ENCODE peak calls at places on chromosomes 16 and 17, in four cellular contexts. J is K562, H is GM12878, Q is HepG2. W is an unnamed sample.

GRCh38 chr17:79340286-79340685 is 265.7 kb downstream of the ENGASE start:
- DNase-seq in J (no peak), H (peak), Q (no peak), W (no peak)

GRCh38 chr17:50175035-50175788 is 9.4 kb downstream of the SGCA start:
- DNase-seq in J (no peak), H (no peak), Q (no peak), W (no peak)

GRCh38 chr17:8072727-8073461 is 14.6 kb downstream of the ALOX12B start:
- DNase-seq in J (no peak), H (no peak), Q (no peak), W (no peak)

GRCh38 chr17:36608794-36609497 is 7.6 kb downstream of the MRM1 start:
- DNase-seq in J (peak), H (no peak), Q (no peak), W (no peak)

GRCh38 chr16:68360971-68361370 is 50.2 kb downstream of the PRMT7 start:
- DNase-seq in J (no peak), H (no peak), Q (no peak), W (no peak)

GRCh38 chr16:64907844-64908243 is 214.0 kb downstream of the CDH11 start:
- DNase-seq in J (no peak), H (no peak), Q (no peak), W (no peak)

GRCh38 chr17:7856081-7856791 is 1.1 kb downstream of the NAA38 start:
- DNase-seq in J (no peak), H (no peak), Q (no peak), W (peak)

GRCh38 chr16:19757026-19757425 is 39.0 kb downstream of the IQCK start:
- DNase-seq in J (no peak), H (no peak), Q (no peak), W (no peak)

GRCh38 chr16:30183961-30184429 is 593 bp downstream of the CORO1A start:
- DNase-seq in J (no peak), H (peak), Q (no peak), W (no peak)

GRCh38 chr16:66486199-66486772 is 59.2 kb downstream of the BEAN1 start:
- DNase-seq in J (no peak), H (no peak), Q (no peak), W (no peak)

GRCh38 chr16:4801962-4802658 is at the start of gene ROGDI:
- DNase-seq in J (peak), H (no peak), Q (peak), W (peak)

GRCh38 chr16:671353-672131 is 3.6 kb downstream of the RHOT2 start:
- DNase-seq in J (no peak), H (no peak), Q (no peak), W (no peak)

GRCh38 chr17:67819722-67820121 is 5.6 kb upstream of the BPTF start:
- DNase-seq in J (no peak), H (no peak), Q (no peak), W (no peak)

GRCh38 chr16:50473375-50473945 is 74.7 kb upstream of the NKD1 start:
- DNase-seq in J (no peak), H (peak), Q (peak), W (no peak)

GRCh38 chr16:55021595-55022475 is 91.2 kb downstream of the IRX5 start:
- DNase-seq in J (peak), H (no peak), Q (peak), W (peak)

GRCh38 chr16:30446203-30446595 is 525 bp upstream of the SEPHS2 start:
- DNase-seq in J (no peak), H (no peak), Q (no peak), W (no peak)

GRCh38 chr17:78127888-78128615 is 503 bp downstream of the TMC6 start:
- DNase-seq in J (peak), H (no peak), Q (peak), W (no peak)

GRCh38 chr16:11049396-11050059 is 105.2 kb downstream of the CLEC16A start:
- DNase-seq in J (no peak), H (no peak), Q (peak), W (no peak)

GRCh38 chr17:3944485-3945388 is 19.5 kb downstream of the ATP2A3 start:
- DNase-seq in J (peak), H (no peak), Q (no peak), W (peak)

GRCh38 chr17:42554250-42555121 is 1.8 kb downstream of the HSD17B1 start:
- DNase-seq in J (peak), H (no peak), Q (peak), W (peak)

GRCh38 chr17:38416840-38417209 is 11.4 kb upstream of the ARHGAP23 start:
- DNase-seq in J (no peak), H (no peak), Q (no peak), W (no peak)

GRCh38 chr17:58631523-58632323 is 60.1 kb downstream of the TEX14 start:
- DNase-seq in J (peak), H (peak), Q (peak), W (peak)

GRCh38 chr17:27294689-27295630 is 1.0 kb downstream of the WSB1 start:
- DNase-seq in J (peak), H (peak), Q (peak), W (no peak)

GRCh38 chr17:58172369-58173071 is 5.7 kb downstream of the OR4D2 start:
- DNase-seq in J (peak), H (peak), Q (peak), W (no peak)

GRCh38 chr16:50916040-50916439 is 174.2 kb downstream of the CYLD start:
- DNase-seq in J (no peak), H (no peak), Q (no peak), W (no peak)

GRCh38 chr16:49158029-49158642 is 123.5 kb downstream of the CBLN1 start:
- DNase-seq in J (peak), H (no peak), Q (peak), W (peak)
- TF ChIP-seq CBX5 in J (no peak), H (no peak), Q (peak), W (no peak)

DNA sequence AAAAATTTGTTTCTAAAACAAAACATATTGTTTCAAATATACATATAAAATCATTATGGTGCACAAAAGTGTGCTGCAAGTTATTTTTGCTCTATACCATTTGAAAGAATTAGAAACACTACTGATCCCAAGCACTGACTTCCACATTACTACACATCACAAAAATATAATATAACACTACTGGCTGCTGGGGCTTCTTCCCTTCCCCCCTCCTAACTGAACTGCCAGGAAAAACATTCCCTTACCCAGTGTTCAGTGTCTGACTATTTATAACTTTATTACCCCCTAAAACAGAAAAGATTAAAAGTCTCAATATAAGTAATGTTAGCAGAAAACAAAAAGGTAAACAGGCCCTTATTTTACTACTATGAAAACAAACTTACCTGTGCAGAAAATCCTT is 36.9 kb downstream of the GPATCH8 start:
- DNase-seq in J (no peak), H (no peak), Q (no peak), W (no peak)
- TF ChIP-seq CBX5 in J (no peak), H (no peak), Q (no peak), W (no peak)

DNA sequence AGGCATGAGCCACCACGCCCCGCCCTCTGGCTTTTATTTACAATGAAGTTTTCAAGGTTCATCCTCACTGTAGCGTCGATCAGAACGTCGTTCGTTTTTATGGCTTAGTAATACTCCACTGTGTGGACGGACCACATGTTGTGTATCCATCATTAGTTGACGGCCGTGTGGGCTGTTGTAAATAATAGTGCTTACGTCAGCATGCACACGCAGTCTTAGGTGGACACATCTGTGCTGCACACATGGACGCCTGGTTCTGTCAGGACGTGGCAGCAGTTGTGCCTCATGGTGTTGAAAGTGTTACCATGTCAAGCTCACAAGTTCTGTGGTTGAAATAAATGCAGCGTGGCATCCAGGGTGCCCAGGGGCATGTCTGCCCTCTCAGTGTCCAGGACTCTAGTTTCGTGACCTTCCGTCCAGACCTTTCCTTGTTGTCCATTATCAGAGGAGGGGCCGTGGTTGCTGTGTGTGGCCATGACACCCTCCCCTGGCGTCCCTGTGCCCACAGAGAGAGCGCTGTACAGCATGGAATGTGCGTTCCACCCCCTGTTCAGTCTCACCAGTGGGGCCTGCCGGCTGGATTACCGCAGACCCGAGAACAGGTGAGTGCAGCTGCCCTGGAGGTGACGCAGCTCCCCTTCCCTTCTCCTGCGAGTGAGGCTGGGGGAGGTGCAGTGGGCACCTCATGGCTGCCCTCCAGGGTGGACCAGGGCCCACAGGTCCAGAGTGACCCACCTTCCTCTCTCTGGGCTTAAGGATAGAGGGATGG is 22.3 kb downstream of the TCF25 start:
- DNase-seq in J (no peak), H (no peak), Q (no peak), W (no peak)
- TF ChIP-seq CBX5 in J (no peak), H (no peak), Q (no peak), W (no peak)

DNA sequence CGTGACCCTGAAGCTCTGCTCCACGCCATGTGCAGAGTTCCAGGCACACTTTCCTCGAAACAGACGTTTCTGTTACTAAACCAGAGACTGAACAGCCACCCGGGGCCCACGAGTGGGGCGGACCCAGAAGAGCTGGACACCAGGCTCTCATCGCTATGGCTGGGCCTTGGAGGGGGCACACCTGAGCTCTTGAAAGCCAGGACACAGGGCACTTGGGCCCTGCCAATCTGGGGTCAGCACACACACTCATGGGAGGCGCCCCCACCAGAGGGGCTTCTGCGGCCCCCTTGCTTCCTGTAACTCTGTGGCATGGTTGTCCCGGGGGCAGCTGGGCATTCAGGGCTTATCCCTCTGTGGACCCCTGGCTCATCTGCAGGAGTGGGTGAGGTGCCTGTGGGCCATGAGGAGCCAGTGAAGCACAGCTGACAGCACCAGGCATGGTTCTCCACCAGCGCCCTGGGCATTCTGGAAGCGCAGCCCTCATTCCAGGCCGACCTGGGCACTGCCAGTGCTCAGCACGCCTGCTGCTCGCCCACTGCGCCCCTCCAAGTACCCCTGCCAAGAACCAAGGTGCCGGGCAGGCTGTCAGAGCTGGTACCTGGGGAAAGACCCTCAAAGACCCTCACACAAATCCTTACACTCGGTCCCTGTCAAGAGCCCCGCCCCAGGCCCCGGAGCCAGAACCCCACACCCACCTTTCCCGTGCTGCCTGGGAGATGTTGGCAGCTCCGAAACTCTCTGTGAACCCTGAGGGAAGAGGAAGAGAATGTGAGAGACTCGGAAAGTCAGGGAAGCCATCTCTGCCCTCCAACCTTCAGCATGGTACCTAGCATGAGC is 61.1 kb downstream of the IL21R start:
- DNase-seq in J (no peak), H (no peak), Q (no peak), W (no peak)
- TF ChIP-seq CBX5 in J (no peak), H (no peak), Q (no peak), W (no peak)

GRCh38 chr16:2439598-2439997 is 10.4 kb downstream of the CCNF start:
- DNase-seq in J (no peak), H (no peak), Q (no peak), W (no peak)

GRCh38 chr16:2436110-2436509 is 6.9 kb downstream of the CCNF start:
- DNase-seq in J (no peak), H (no peak), Q (no peak), W (no peak)

GRCh38 chr16:2438121-2438520 is 8.9 kb downstream of the CCNF start:
- DNase-seq in J (no peak), H (no peak), Q (no peak), W (no peak)

GRCh38 chr16:2432801-2433505 is 3.7 kb downstream of the CCNF start:
- DNase-seq in J (no peak), H (no peak), Q (no peak), W (no peak)

GRCh38 chr16:2437032-2437790 is 8.0 kb downstream of the CCNF start:
- DNase-seq in J (no peak), H (no peak), Q (no peak), W (no peak)
- TF ChIP-seq CBX5 in J (no peak), H (no peak), Q (no peak), W (no peak)

GRCh38 chr17:75031972-75032895 is 14.5 kb downstream of the ATP5PD start:
- DNase-seq in J (peak), H (no peak), Q (peak), W (no peak)
- TF ChIP-seq CBX5 in J (no peak), H (no peak), Q (no peak), W (no peak)

DNA sequence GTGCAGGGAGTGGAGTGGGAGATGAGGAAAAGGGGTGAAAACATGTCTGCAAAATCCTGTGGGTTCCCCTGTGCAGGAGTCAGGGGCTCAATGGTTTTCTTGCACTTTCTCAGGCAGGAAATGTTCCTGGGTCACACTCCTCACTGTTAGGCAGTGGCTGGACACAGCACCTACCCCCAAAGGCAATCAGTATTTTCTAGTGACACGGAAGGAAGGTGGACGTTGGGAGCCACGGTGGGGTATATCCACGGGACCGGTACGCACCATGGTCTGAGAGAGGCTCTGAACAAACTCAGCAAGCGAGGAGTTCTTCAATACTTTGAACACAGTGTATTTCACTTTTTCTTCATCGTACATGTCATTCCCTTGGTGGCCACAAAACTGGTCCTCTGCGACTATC is 20.9 kb downstream of the LITAFD start:
- DNase-seq in J (no peak), H (no peak), Q (no peak), W (no peak)
- TF ChIP-seq CBX5 in J (no peak), H (no peak), Q (no peak), W (no peak)

GRCh38 chr16:2337431-2338296 is 2.9 kb downstream of the ABCA3 start:
- DNase-seq in J (no peak), H (no peak), Q (no peak), W (no peak)
- TF ChIP-seq CBX5 in J (no peak), H (no peak), Q (no peak), W (no peak)